ENCODE peak calls at places on chromosomes 5 and 9, in four cellular contexts. W is IMR-90, E is spleen, K is heart right ventricle. X is an unnamed sample. For H3K4me1, the result is how much of the 10 kb centered on the place peaks cover.

GRCh38 chr9:98017306-98017705 is 34.2 kb downstream of the ANP32B start:
- DNase-seq in W (no peak), E (no peak), K (no peak), X (no peak)

GRCh38 chr9:70506159-70506558 is 91.7 kb upstream of the KLF9 start:
- DNase-seq in W (no peak), E (no peak), K (no peak), X (no peak)

GRCh38 chr5:172795401-172795977 is 24.5 kb upstream of the DUSP1 start:
- DNase-seq in W (peak), E (no peak), K (peak), X (peak)

GRCh38 chr5:127892467-127893207 is 189.4 kb downstream of the CCDC192 start:
- DNase-seq in W (peak), E (no peak), K (peak), X (no peak)

GRCh38 chr9:95854386-95855015 is 21.0 kb upstream of the ERCC6L2 start:
- DNase-seq in W (peak), E (no peak), K (no peak), X (no peak)

GRCh38 chr5:81980598-81981260 is 8.9 kb downstream of the ATG10 start:
- DNase-seq in W (no peak), E (no peak), K (no peak), X (no peak)

GRCh38 chr5:56070795-56071539 is 76.2 kb upstream of the IL6ST start:
- DNase-seq in W (no peak), E (no peak), K (no peak), X (no peak)

GRCh38 chr5:125210241-125210947 is 464.0 kb upstream of the ZNF608 start:
- DNase-seq in W (peak), E (no peak), K (no peak), X (no peak)

GRCh38 chr5:112116372-112116771 is 302.7 kb downstream of the EPB41L4A start:
- DNase-seq in W (no peak), E (no peak), K (no peak), X (no peak)

GRCh38 chr9:134593286-134593685 is 48.3 kb upstream of the COL5A1 start:
- DNase-seq in W (no peak), E (no peak), K (no peak), X (no peak)

GRCh38 chr9:79731483-79731882 is 159.7 kb downstream of the TLE4 start:
- DNase-seq in W (no peak), E (no peak), K (no peak), X (no peak)

GRCh38 chr5:60177596-60177995 is 284.1 kb upstream of the PDE4D start:
- DNase-seq in W (no peak), E (no peak), K (no peak), X (no peak)

GRCh38 chr9:138104251-138105122 is 226.9 kb downstream of the CACNA1B start:
- DNase-seq in W (no peak), E (peak), K (no peak), X (no peak)

GRCh38 chr5:147391781-147392180 is 118.1 kb downstream of the DPYSL3 start:
- DNase-seq in W (peak), E (no peak), K (no peak), X (no peak)

GRCh38 chr9:92294297-92294676 is 790 bp upstream of the IARS1 start:
- DNase-seq in W (peak), E (peak), K (no peak), X (peak)

GRCh38 chr5:113147088-113147487 is 170.5 kb downstream of the DCP2 start:
- DNase-seq in W (peak), E (no peak), K (no peak), X (no peak)

GRCh38 chr5:3845249-3845648 is 249.6 kb downstream of the IRX1 start:
- DNase-seq in W (no peak), E (no peak), K (no peak), X (no peak)

GRCh38 chr5:74490814-74491213 is 149.7 kb downstream of the ENC1 start:
- DNase-seq in W (no peak), E (peak), K (no peak), X (no peak)

GRCh38 chr9:98751210-98751609 is 42.5 kb upstream of the GABBR2 start:
- DNase-seq in W (no peak), E (no peak), K (no peak), X (no peak)

GRCh38 chr5:131640043-131640856 is 5.2 kb upstream of the RAPGEF6 start:
- DNase-seq in W (peak), E (no peak), K (no peak), X (no peak)

GRCh38 chr5:68554566-68555279 is 339.2 kb downstream of the PIK3R1 start:
- DNase-seq in W (peak), E (no peak), K (no peak), X (peak)

GRCh38 chr9:133718533-133719315 is 19.4 kb downstream of the SARDH start:
- DNase-seq in W (no peak), E (peak), K (no peak), X (no peak)

GRCh38 chr5:76956033-76956432 is 3.2 kb downstream of the CRHBP start:
- DNase-seq in W (no peak), E (no peak), K (no peak), X (no peak)

GRCh38 chr5:10295619-10296326 is 11.9 kb downstream of the CMBL start:
- DNase-seq in W (no peak), E (peak), K (no peak), X (no peak)

GRCh38 chr5:173653822-173654523 is 37.5 kb upstream of the BOD1 start:
- DNase-seq in W (no peak), E (no peak), K (no peak), X (no peak)

GRCh38 chr9:92986175-92987110 is 39.1 kb downstream of the FGD3 start:
- DNase-seq in W (no peak), E (no peak), K (no peak), X (no peak)

GRCh38 chr5:169629847-169630548 is 7.1 kb upstream of the DOCK2 start:
- DNase-seq in W (peak), E (no peak), K (no peak), X (no peak)

GRCh38 chr9:27337833-27338526 is 41.0 kb upstream of the EQTN start:
- DNase-seq in W (no peak), E (no peak), K (no peak), X (peak)

GRCh38 chr9:114588150-114588663 is 638 bp downstream of the ATP6V1G1 start:
- DNase-seq in W (peak), E (no peak), K (no peak), X (no peak)

GRCh38 chr5:81125959-81126358 is 107.2 kb upstream of the CKMT2 start:
- DNase-seq in W (peak), E (no peak), K (no peak), X (no peak)

GRCh38 chr5:157913575-157913974 is 54.6 kb upstream of the CLINT1 start:
- DNase-seq in W (no peak), E (no peak), K (no peak), X (no peak)

GRCh38 chr9:112239284-112239683 is 64.2 kb upstream of the SUSD1 start:
- DNase-seq in W (no peak), E (no peak), K (no peak), X (no peak)

GRCh38 chr5:74579215-74579614 is 61.3 kb downstream of the ENC1 start:
- DNase-seq in W (no peak), E (no peak), K (no peak), X (no peak)

GRCh38 chr9:115983366-115983765 is 170.2 kb upstream of the PAPPA start:
- DNase-seq in W (no peak), E (no peak), K (no peak), X (no peak)

GRCh38 chr9:115986508-115986907 is 167.1 kb upstream of the PAPPA start:
- DNase-seq in W (no peak), E (no peak), K (no peak), X (no peak)

GRCh38 chr9:115988701-115989100 is 164.9 kb upstream of the PAPPA start:
- DNase-seq in W (peak), E (no peak), K (no peak), X (no peak)

GRCh38 chr9:115989816-115990215 is 163.8 kb upstream of the PAPPA start:
- DNase-seq in W (no peak), E (no peak), K (no peak), X (no peak)

GRCh38 chr9:115985657-115986056 is 167.9 kb upstream of the PAPPA start:
- DNase-seq in W (no peak), E (no peak), K (no peak), X (no peak)
- H3K4me1 ChIP-seq in W (under half), E (under half), K (under half), X (under half)

GRCh38 chr9:136654820-136655219 is 7.9 kb upstream of the EGFL7 start:
- DNase-seq in W (no peak), E (no peak), K (peak), X (no peak)
- H3K27ac ChIP-seq in W (no peak), E (peak), K (peak), X (peak)

GRCh38 chr5:7397005-7397546 is 1.1 kb downstream of the ADCY2 start:
- DNase-seq in W (no peak), E (no peak), K (no peak), X (no peak)

GRCh38 chr5:7394889-7395431 is 978 bp upstream of the ADCY2 start:
- DNase-seq in W (no peak), E (no peak), K (no peak), X (no peak)

GRCh38 chr5:7396169-7397004 is 449 bp downstream of the ADCY2 start:
- DNase-seq in W (no peak), E (no peak), K (no peak), X (peak)

GRCh38 chr5:7393921-7394799 is 1.8 kb upstream of the ADCY2 start:
- DNase-seq in W (no peak), E (no peak), K (no peak), X (no peak)

GRCh38 chr5:7395432-7396168 is at the start of gene ADCY2:
- DNase-seq in W (no peak), E (no peak), K (no peak), X (peak)
- H3K4me3 ChIP-seq in W (no peak), E (peak), K (peak), X (peak)

DNA sequence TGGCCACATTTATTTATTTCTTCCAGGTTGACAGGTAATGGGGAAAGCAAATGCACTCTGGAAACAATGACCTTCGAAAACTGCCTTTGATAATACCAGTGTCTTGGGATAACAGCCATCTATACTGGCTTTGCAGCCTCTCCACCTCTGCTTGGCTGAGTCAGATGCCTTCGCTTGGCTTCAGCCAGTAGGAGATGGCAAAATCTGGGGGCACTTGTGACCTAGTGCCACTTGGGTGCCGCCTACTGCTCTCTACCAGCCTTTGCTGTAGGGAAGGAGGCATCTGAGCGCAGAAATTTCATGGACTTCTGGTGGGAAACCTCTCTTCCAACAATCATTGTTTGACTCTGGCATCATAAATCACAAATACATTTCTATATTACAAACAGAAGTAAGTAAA is 21.8 kb downstream of the FYB1 start:
- DNase-seq in W (no peak), E (no peak), K (no peak), X (no peak)
- H3K4me1 ChIP-seq in W (under half), E (half or more), K (under half), X (under half)

GRCh38 chr5:14416709-14417108 is 164.9 kb upstream of the OTULINL start:
- DNase-seq in W (no peak), E (no peak), K (no peak), X (no peak)
- H3K27ac ChIP-seq in W (peak), E (peak), K (peak), X (no peak)

GRCh38 chr5:119332978-119333401 is 22.8 kb upstream of the TNFAIP8 start:
- DNase-seq in W (no peak), E (no peak), K (no peak), X (no peak)
- H3K4me3 ChIP-seq in W (no peak), E (peak), K (no peak), X (no peak)

DNA sequence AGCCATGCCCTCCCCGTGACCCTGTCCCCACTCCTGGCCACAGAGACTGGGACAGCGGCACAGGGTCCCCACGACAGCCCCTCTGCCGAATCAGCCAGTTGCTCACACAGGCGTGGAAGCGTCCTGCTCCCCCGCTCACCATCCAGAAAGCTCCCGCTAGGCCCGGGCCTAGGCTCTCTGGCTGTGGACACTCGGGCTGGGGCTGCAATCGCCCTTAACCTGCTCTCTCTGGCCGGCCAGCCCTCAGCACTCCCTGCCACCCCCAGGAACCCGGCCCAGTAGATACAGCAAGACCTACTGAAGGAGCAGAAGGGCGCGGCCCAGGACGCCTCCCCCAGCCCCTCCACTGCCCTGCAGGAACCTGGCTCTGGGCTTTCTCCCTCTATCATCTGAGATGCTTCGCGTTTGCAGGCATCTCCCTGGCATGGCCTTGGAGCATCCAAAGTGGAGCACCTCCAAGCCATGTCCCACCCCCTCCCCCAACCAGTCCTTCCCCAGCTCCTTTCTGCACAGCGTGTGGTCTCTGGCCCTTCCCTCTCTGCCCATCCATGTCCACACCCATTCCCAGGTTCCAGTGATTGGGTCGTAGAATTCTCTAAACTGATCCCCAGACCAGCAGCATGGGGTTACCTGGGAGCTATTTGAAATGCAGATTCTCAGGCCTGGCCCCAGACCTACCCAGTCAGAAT is 113.7 kb upstream of the LMX1B start:
- DNase-seq in W (no peak), E (peak), K (no peak), X (no peak)
- H3K4me1 ChIP-seq in W (under half), E (under half), K (under half), X (under half)

GRCh38 chr5:30581198-30581925 is 612.1 kb upstream of the CDH6 start:
- DNase-seq in W (no peak), E (no peak), K (no peak), X (no peak)
- H3K27ac ChIP-seq in W (no peak), E (no peak), K (no peak), X (no peak)